ENCODE peak calls at places on chromosomes 6 and 20, in five cellular contexts. N is DND-41; R is endothelial cell of umbilical vein; Y is CD4-positive, alpha-beta memory T cell; S is Panc1. T is an unnamed sample.

GRCh38 chr20:17822039-17822438 is 122.3 kb downstream of the BANF2 start:
- DNase-seq in N (no peak), R (no peak), Y (no peak), S (no peak), T (peak; percentile 61)

GRCh38 chr6:54243699-54244098 is 64.5 kb upstream of the TINAG start:
- DNase-seq in N (no peak), R (no peak), Y (no peak), S (no peak), T (no peak)

GRCh38 chr20:46552460-46553420 is 2.3 kb upstream of the OCSTAMP start:
- DNase-seq in N (peak; percentile 50), R (no peak), Y (no peak), S (no peak), T (no peak)

GRCh38 chr6:93568169-93568568 is 148.8 kb upstream of the EPHA7 start:
- DNase-seq in N (no peak), R (no peak), Y (no peak), S (no peak), T (no peak)

GRCh38 chr6:51855310-51856082 is 231.9 kb downstream of the PKHD1 start:
- DNase-seq in N (peak; percentile 52), R (peak; percentile 32), Y (peak; percentile 19), S (peak; percentile 20), T (no peak)

GRCh38 chr6:131721161-131721560 is 10.3 kb upstream of the CTAGE9 start:
- DNase-seq in N (no peak), R (no peak), Y (no peak), S (no peak), T (no peak)

GRCh38 chr6:26322645-26323482 is 42.1 kb upstream of the BTN3A2 start:
- DNase-seq in N (peak; percentile 80), R (peak; percentile 90), Y (peak; percentile 80), S (peak; percentile 98), T (peak; percentile 53)

GRCh38 chr20:39289316-39289715 is 327.2 kb downstream of the DHX35 start:
- DNase-seq in N (no peak), R (no peak), Y (no peak), S (peak; percentile 17), T (no peak)

GRCh38 chr6:16544521-16544920 is 216.7 kb downstream of the ATXN1 start:
- DNase-seq in N (no peak), R (no peak), Y (no peak), S (no peak), T (no peak)
- H3K27ac ChIP-seq in N (no peak overlapping the region), R (no peak overlapping the region), Y (no peak overlapping the region), S (no peak overlapping the region), T (peak overlapping the region; percentile 66)

DNA sequence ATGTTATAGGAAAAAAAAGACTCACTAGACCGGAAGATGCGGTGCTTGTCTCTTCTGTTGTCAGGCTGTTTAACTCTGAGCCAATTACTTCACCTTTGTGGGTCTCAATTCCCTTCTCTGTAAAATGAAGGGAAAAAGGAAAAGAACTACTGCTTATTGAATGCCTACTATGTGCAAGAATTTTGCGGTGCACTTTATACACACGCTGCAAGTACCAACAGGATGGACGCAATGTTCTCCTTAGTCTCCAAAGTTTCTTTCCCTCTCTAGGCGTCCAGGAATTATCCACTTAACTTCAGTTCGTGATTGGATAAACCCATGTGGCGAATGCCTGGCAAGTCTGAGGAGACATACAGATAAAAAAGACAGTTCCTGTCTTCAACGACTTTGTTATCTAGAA is 69.1 kb upstream of the JARID2 start:
- DNase-seq in N (no peak), R (no peak), Y (no peak), S (no peak), T (no peak)
- H3K4me1 ChIP-seq in N (no peaks in the 10 kb centered on the region), R (no peaks in the 10 kb centered on the region), Y (no peaks in the 10 kb centered on the region), S (no peaks in the 10 kb centered on the region), T (no peaks in the 10 kb centered on the region)

GRCh38 chr6:35485402-35485877 is 11.4 kb downstream of the TEAD3 start:
- DNase-seq in N (no peak), R (no peak), Y (no peak), S (no peak), T (peak; percentile 58)
- H3K4me3 ChIP-seq in N (no peak overlapping the region), R (no peak overlapping the region), Y (no peak overlapping the region), S (no peak overlapping the region), T (no peak overlapping the region)

DNA sequence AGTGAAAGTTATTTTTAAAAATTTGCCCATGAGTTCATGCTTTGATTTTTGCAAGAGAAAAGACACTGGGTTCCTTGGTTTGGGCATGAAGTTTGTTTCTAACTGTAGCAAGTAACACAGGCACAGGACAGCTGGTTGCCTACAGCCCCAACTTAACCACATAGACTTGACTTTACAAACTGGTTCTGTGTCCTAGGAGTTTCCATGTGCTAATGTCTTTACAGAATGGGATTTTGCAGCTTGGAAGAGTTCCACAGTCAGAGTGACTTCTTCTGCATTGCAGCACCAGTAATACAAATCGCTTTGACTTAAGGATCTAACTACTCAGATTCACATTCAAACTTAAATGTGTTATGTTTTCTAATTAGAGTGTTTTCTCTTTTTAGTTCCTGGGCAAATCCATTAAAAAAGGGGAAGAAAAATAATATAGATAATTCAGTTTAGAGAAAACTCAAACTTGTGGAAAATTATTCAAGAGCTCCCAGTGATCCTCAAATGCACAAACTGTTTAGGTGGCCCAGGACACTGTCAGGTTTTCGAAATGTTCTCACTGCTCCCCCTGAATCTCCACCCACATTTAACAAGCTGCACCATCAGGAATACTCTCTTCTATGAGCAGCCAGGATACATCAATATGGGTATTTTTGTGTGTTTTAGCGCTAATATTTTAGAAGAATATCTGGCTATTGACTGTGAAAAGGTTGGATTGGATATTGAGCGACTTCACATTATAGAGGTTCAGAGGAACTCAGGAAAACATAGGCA is 44.1 kb downstream of the OR2B2 start:
- DNase-seq in N (peak; percentile 37), R (peak; percentile 28), Y (no peak), S (no peak), T (no peak)
- H3K27ac ChIP-seq in N (peak overlapping the region; percentile 99), R (peak overlapping the region; percentile 74), Y (peak overlapping the region; percentile 62), S (peak overlapping the region; percentile 98), T (no peak overlapping the region)

GRCh38 chr6:100126682-100127484 is 132.9 kb upstream of the MCHR2 start:
- DNase-seq in N (no peak), R (no peak), Y (no peak), S (no peak), T (no peak)
- H3K4me1 ChIP-seq in N (peaks cover 16% of the 10 kb centered on the region), R (no peaks in the 10 kb centered on the region), Y (no peaks in the 10 kb centered on the region), S (no peaks in the 10 kb centered on the region), T (no peaks in the 10 kb centered on the region)

DNA sequence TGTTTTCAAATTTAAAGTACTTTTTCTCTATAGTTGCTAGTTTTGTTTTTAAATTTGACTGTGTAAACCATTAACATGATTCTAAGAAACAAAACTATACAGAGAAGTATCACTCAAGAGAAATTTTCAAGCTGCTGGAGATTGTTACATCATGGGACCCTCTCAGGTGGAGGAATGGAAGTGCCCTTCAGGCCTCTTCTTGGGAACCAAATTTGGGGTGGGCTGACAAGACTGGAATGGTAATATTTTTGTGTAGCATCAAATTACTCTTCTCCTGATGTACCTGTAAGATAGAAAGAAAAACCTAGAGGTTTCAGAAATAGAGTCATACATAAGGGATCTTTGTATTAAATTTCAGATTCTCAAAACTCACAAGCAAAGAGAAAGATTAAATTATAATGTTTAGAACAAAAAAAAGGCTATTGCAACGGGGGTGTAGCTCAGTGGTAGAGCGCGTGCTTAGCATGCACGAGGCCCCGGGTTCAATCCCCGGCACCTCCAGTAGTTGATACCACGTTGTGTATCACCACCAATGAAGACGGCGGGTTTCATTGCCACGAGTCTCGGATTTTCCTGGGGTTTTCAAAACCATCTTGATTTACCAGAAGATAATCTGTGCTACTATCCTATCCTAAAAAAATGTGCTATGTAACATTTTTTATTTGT is 193.7 kb downstream of the GPX5 start:
- DNase-seq in N (no peak), R (peak; percentile 12), Y (no peak), S (no peak), T (no peak)
- H3K4me3 ChIP-seq in N (no peak overlapping the region), R (no peak overlapping the region), Y (no peak overlapping the region), S (no peak overlapping the region), T (no peak overlapping the region)

T was measured in lung.